ENCODE peak calls at places on chromosome 19, in eight cellular contexts. S, X, W, R, V, K, H and D are unnamed samples.

GRCh38 chr19:40831502-40832430 is 18.5 kb downstream of the CYP2A6 start:
- DNase-seq in S (no peak), X (no peak), W (peak; percentile 55), R (no peak), V (no peak), K (peak; percentile 74), H (no peak), D (no peak)

GRCh38 chr19:14218615-14219330 is 12.8 kb upstream of the ADGRL1 start:
- DNase-seq in S (no peak), X (no peak), W (no peak), R (no peak), V (no peak), K (no peak), H (no peak), D (no peak)

GRCh38 chr19:54133312-54133956 is 4.1 kb upstream of the CNOT3 start:
- DNase-seq in S (no peak), X (no peak), W (no peak), R (no peak), V (no peak), K (no peak), H (no peak), D (no peak)

GRCh38 chr19:28985201-28985600 is 227.8 kb downstream of the UQCRFS1 start:
- DNase-seq in S (no peak), X (no peak), W (no peak), R (no peak), V (no peak), K (peak; percentile 20), H (no peak), D (no peak)

GRCh38 chr19:38409631-38410133 is 6.8 kb downstream of the FAM98C start:
- DNase-seq in S (no peak), X (no peak), W (no peak), R (no peak), V (no peak), K (no peak), H (no peak), D (no peak)

GRCh38 chr19:13906525-13906904 is 514 bp downstream of the CC2D1A start:
- DNase-seq in S (no peak), X (no peak), W (peak; percentile 82), R (peak; percentile 63), V (peak; percentile 56), K (peak; percentile 52), H (no peak), D (no peak)

GRCh38 chr19:1767464-1767933 is 14.2 kb downstream of the ONECUT3 start:
- DNase-seq in S (no peak), X (no peak), W (peak; percentile 46), R (peak; percentile 51), V (peak; percentile 96), K (peak; percentile 28), H (no peak), D (peak; percentile 65)

GRCh38 chr19:35468637-35469036 is 20.6 kb downstream of the FFAR2 start:
- DNase-seq in S (no peak), X (no peak), W (peak; percentile 71), R (peak; percentile 70), V (peak; percentile 45), K (peak; percentile 69), H (no peak), D (peak; percentile 32)

GRCh38 chr19:39684283-39684682 is 20.0 kb upstream of the LGALS14 start:
- DNase-seq in S (no peak), X (peak; percentile 34), W (no peak), R (no peak), V (no peak), K (no peak), H (no peak), D (no peak)

GRCh38 chr19:28242317-28242927 is 970.5 kb downstream of the UQCRFS1 start:
- DNase-seq in S (no peak), X (no peak), W (peak; percentile 8), R (no peak), V (peak; percentile 44), K (no peak), H (no peak), D (no peak)

GRCh38 chr19:19280561-19280960 is 7.5 kb upstream of the TM6SF2 start:
- DNase-seq in S (no peak), X (no peak), W (no peak), R (no peak), V (no peak), K (no peak), H (no peak), D (no peak)

GRCh38 chr19:2142173-2142829 is 9.1 kb downstream of the AP3D1 start:
- DNase-seq in S (no peak), X (no peak), W (no peak), R (no peak), V (no peak), K (no peak), H (no peak), D (no peak)

GRCh38 chr19:35292986-35293732 is 1.2 kb downstream of the MAG start:
- DNase-seq in S (no peak), X (no peak), W (no peak), R (no peak), V (no peak), K (no peak), H (no peak), D (no peak)

GRCh38 chr19:345320-345879 is 804 bp upstream of the MIER2 start:
- DNase-seq in S (no peak), X (no peak), W (no peak), R (no peak), V (no peak), K (peak; percentile 8), H (no peak), D (no peak)

GRCh38 chr19:38043649-38044144 is 136.7 kb downstream of the SIPA1L3 start:
- DNase-seq in S (no peak), X (no peak), W (no peak), R (no peak), V (no peak), K (no peak), H (no peak), D (no peak)

GRCh38 chr19:31730270-31730669 is 381.0 kb upstream of the TSHZ3 start:
- DNase-seq in S (no peak), X (peak; percentile 64), W (no peak), R (no peak), V (no peak), K (no peak), H (no peak), D (no peak)

GRCh38 chr19:38684078-38684861 is 36.8 kb downstream of the ACTN4 start:
- DNase-seq in S (peak; percentile 43), X (no peak), W (peak; percentile 87), R (peak; percentile 64), V (no peak), K (peak; percentile 84), H (no peak), D (peak; percentile 61)

GRCh38 chr19:45645631-45646344 is 6.6 kb upstream of the EML2 start:
- DNase-seq in S (no peak), X (no peak), W (peak; percentile 85), R (peak; percentile 88), V (peak; percentile 97), K (peak; percentile 73), H (peak; percentile 86), D (peak; percentile 60)
- TF ChIP-seq EP300 in S (no peak), X (no peak), W (no peak), R (no peak), V (no peak), K (no peak), H (no peak), D (no peak)

GRCh38 chr19:49059056-49059455 is 1.5 kb upstream of the CGB7 start:
- DNase-seq in S (no peak), X (no peak), W (no peak), R (no peak), V (peak; percentile 61), K (no peak), H (no peak), D (no peak)

GRCh38 chr19:49058592-49058991 is 1.0 kb upstream of the CGB7 start:
- DNase-seq in S (no peak), X (no peak), W (no peak), R (no peak), V (peak; percentile 66), K (no peak), H (no peak), D (no peak)

GRCh38 chr19:49061000-49061399 is 3.5 kb upstream of the CGB7 start:
- DNase-seq in S (no peak), X (no peak), W (no peak), R (no peak), V (no peak), K (no peak), H (no peak), D (no peak)

GRCh38 chr19:49056101-49056901 is 1.2 kb downstream of the CGB7 start:
- DNase-seq in S (peak; percentile 25), X (no peak), W (peak; percentile 65), R (peak; percentile 60), V (peak; percentile 91), K (peak; percentile 57), H (no peak), D (peak; percentile 44)

DNA sequence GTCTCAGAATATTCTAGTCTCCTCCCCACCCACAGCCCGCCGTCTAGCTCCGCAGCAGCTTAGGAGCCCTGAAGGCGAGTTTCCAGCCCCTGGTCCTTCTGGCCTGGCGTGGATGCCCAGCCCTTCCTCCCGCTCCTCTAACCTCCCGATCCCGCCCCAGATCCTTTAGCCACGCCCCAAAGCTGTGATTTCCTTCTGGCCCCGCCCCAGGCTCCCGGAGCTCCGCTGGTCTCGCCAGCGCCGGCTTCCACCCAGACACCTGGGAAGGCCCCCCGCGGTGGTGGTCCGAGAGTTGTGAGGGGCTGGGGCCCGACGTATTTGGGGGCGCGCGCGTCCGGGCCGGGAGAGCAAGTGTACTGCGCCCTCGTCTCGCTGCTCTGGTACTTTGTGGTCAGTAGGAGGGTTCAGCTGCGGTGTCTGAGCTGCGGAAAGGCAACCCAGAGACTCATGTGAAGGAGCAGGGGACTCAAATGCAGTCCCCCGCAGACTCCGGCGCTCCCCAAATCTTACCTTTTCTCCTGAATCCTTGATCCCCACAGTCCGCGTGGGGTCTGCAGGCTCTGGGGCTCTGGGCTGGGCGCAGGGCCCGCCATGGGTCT is at the start of gene CGB7:
- DNase-seq in S (peak; percentile 29), X (no peak), W (peak; percentile 79), R (peak; percentile 81), V (peak; percentile 87), K (peak; percentile 70), H (no peak), D (peak; percentile 72)
- TF ChIP-seq EP300 in S (no peak), X (no peak), W (no peak), R (no peak), V (no peak), K (no peak), H (no peak), D (no peak)

GRCh38 chr19:47495478-47496372 is 11.7 kb upstream of the KPTN start:
- DNase-seq in S (no peak), X (no peak), W (no peak), R (no peak), V (no peak), K (no peak), H (no peak), D (no peak)
- TF ChIP-seq EP300 in S (no peak), X (no peak), W (no peak), R (no peak), V (no peak), K (no peak), H (no peak), D (no peak)

DNA sequence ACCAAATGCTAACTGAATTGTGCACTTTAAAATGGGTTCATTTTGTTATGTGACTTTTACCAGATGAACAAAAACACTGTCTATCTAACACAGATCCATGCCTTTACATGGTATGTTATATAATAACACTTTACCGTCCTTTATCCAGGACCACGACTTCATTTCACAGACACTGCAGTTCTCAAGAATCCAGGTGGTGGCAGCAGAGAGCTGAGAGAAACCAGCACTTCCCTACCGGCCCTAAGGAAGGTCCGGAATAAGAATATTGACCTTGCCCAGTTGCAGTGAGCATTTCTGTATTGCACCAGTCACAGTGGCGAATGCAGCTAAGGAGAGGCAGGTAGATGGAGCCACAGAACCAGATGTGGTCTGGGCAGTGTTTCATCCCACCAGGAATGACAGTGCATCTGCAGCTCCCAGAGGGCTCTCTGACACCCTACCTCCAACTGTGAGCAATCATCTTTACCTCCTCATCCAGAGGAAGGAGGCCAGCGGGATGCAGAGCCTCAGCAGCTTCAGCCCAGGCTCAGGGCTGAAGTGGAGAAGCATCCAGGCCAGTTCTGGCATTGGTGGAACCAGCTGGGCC is 44.6 kb downstream of the ZNF787 start:
- DNase-seq in S (no peak), X (no peak), W (peak; percentile 67), R (peak; percentile 72), V (peak; percentile 74), K (peak; percentile 46), H (no peak), D (peak; percentile 56)
- TF ChIP-seq EP300 in S (no peak), X (no peak), W (no peak), R (no peak), V (no peak), K (no peak), H (no peak), D (no peak)